ENCODE peak calls at places on chromosome 5, in six cellular contexts. S is pulmonary artery endothelial cell, O is NCI-H510A treated with DMSO at 0.1 percent for 48 hours, I is hepatic stellate cell, R is KG1, K is frontal cortex. Z is an unnamed sample.

GRCh38 chr5:93186031-93186682 is 394.9 kb downstream of the NR2F1-AS1 start:
- DNase-seq in O (no peak), K (no peak), R (no peak), I (no peak), S (peak; percentile 19), Z (no peak)

GRCh38 chr5:40494631-40495030 is 185.1 kb upstream of the PTGER4 start:
- DNase-seq in K (no peak), O (no peak), S (no peak), R (no peak), I (no peak), Z (no peak)

GRCh38 chr5:124783794-124784193 is 37.4 kb upstream of the ZNF608 start:
- DNase-seq in I (no peak), K (no peak), R (no peak), O (no peak), S (no peak), Z (no peak)

GRCh38 chr5:135332519-135333150 is 66.4 kb downstream of the MACROH2A1 start:
- DNase-seq in K (peak; percentile 72), R (no peak), O (peak; percentile 46), I (peak; percentile 81), S (peak; percentile 29), Z (no peak)

GRCh38 chr5:139638090-139638735 is 9.9 kb upstream of the CXXC5 start:
- DNase-seq in R (no peak), O (peak; percentile 65), K (peak; percentile 87), S (no peak), I (peak; percentile 90), Z (peak; percentile 62)

GRCh38 chr5:155794801-155795200 is 532.2 kb upstream of the SGCD start:
- DNase-seq in R (no peak), S (no peak), I (no peak), K (no peak), O (no peak), Z (no peak)

GRCh38 chr5:133108481-133108921 is 56.7 kb downstream of the HSPA4 start:
- DNase-seq in I (no peak), R (no peak), K (no peak), S (no peak), O (no peak), Z (no peak)

GRCh38 chr5:97095318-97095732 is 47.1 kb downstream of the LIX1 start:
- DNase-seq in S (no peak), I (no peak), K (no peak), R (no peak), O (no peak), Z (no peak)

GRCh38 chr5:143987751-143988560 is 176.0 kb downstream of the HMHB1 start:
- DNase-seq in K (no peak), S (no peak), I (no peak), O (no peak), R (no peak), Z (no peak)